ENCODE peak calls at places on chromosomes 5 and 9, in seven cellular contexts. M is NT2/D1, R is H1, Q is HCT116, H is SK-N-SH, X is HepG2, K is K562. I is an unnamed sample.

GRCh38 chr5:91302958-91303357 is 80.2 kb downstream of the ARRDC3 start:
- DNase-seq in K (no peak), X (no peak), M (no peak), R (no peak), Q (no peak), H (no peak), I (no peak)

GRCh38 chr9:90890146-90890545 is 88.5 kb downstream of the SYK start:
- DNase-seq in M (no peak), K (no peak), Q (no peak), H (peak; percentile 37), X (peak; percentile 10), R (peak; percentile 61), I (no peak)

GRCh38 chr5:133801955-133802751 is 166.3 kb downstream of the C5orf15 start:
- DNase-seq in M (no peak), X (no peak), R (no peak), Q (no peak), K (no peak), H (peak; percentile 42), I (no peak)

GRCh38 chr9:120928720-120929389 is 2.3 kb upstream of the TRAF1 start:
- DNase-seq in X (peak; percentile 21), Q (no peak), H (peak; percentile 56), M (no peak), R (peak; percentile 85), K (no peak), I (no peak)

GRCh38 chr5:2182020-2182419 is 299.3 kb upstream of the IRX4 start:
- DNase-seq in H (no peak), K (no peak), X (no peak), Q (no peak), M (no peak), R (no peak), I (no peak)

GRCh38 chr5:113166285-113166684 is 189.7 kb downstream of the DCP2 start:
- DNase-seq in R (no peak), K (no peak), M (no peak), H (no peak), Q (no peak), X (no peak), I (no peak)

GRCh38 chr5:141245250-141245717 is at the start of gene PCDHB15:
- DNase-seq in M (no peak), K (peak; percentile 21), Q (no peak), R (peak; percentile 83), X (peak; percentile 9), H (peak; percentile 30), I (no peak)

GRCh38 chr9:86639899-86640379 is 285.7 kb upstream of the TUT7 start:
- DNase-seq in R (no peak), H (no peak), K (no peak), Q (no peak), X (no peak), M (no peak), I (no peak)

GRCh38 chr5:95723632-95724369 is 7.3 kb upstream of the RHOBTB3 start:
- DNase-seq in Q (no peak), K (peak; percentile 81), H (peak; percentile 75), M (no peak), R (no peak), X (no peak), I (no peak)

GRCh38 chr5:172583931-172584511 is 57.0 kb upstream of the NEURL1B start:
- DNase-seq in X (no peak), H (no peak), M (no peak), Q (no peak), K (no peak), R (no peak), I (no peak)

GRCh38 chr9:22052376-22052945 is 43.4 kb upstream of the CDKN2B start:
- DNase-seq in Q (peak; percentile 75), H (no peak), M (no peak), X (peak; percentile 56), R (no peak), K (no peak), I (no peak)

GRCh38 chr5:132427285-132428146 is 58.0 kb downstream of the SLC22A5 start:
- DNase-seq in X (no peak), H (peak; percentile 36), M (no peak), K (no peak), Q (no peak), R (peak; percentile 43), I (no peak)

GRCh38 chr5:140596364-140596763 is 31.7 kb downstream of the SLC35A4 start:
- DNase-seq in R (no peak), H (no peak), M (no peak), Q (no peak), X (no peak), K (no peak), I (no peak)

GRCh38 chr5:10524376-10525123 is 39.3 kb upstream of the ANKRD33B start:
- DNase-seq in R (no peak), K (peak; percentile 9), Q (no peak), M (no peak), H (peak; percentile 67), X (no peak), I (no peak)

DNA sequence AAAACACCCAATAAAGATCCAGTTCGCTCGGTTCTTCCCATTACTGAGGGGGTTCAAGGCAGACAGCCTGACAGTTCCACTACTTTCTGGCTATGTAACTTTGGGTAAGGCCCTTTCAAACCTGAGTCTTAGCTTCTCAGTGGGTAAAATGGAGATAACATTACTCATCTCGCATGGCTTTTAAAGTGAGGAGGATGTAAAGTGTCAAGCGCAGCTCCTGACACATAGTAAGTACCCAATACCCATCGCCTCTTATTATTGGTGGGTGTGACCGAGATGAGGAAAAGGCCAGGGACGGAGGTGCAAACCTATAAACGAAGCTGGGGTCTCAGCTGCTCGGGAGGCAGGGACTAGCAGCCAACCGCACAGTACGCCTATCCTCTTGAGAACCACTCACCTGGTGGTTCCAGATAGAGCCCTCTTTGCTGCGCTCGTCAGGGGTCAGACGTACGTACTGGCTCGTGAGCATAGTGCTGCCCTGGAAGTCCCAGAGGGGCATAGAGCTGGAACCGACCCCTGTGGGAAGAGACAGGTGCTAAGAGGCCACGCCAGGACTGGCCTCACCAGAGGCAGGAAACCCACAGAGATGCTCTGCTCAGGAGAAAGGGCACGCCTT is 584 bp downstream of the LMAN2 start:
- DNase-seq in R (no peak), Q (no peak), K (peak; percentile 25), H (no peak), X (no peak), M (no peak), I (no peak)
- TF ChIP-seq YY1 in R (no peak), Q (no peak), K (no peak), H (no peak), X (no peak), M (no peak), I (no peak)

GRCh38 chr5:143440448-143441102 is 37.1 kb upstream of the NR3C1 start:
- DNase-seq in Q (no peak), H (peak; percentile 72), M (no peak), R (no peak), X (no peak), K (no peak), I (no peak)
- TF ChIP-seq YY1 in Q (no peak), H (no peak), M (no peak), R (no peak), X (no peak), K (no peak), I (no peak)

DNA sequence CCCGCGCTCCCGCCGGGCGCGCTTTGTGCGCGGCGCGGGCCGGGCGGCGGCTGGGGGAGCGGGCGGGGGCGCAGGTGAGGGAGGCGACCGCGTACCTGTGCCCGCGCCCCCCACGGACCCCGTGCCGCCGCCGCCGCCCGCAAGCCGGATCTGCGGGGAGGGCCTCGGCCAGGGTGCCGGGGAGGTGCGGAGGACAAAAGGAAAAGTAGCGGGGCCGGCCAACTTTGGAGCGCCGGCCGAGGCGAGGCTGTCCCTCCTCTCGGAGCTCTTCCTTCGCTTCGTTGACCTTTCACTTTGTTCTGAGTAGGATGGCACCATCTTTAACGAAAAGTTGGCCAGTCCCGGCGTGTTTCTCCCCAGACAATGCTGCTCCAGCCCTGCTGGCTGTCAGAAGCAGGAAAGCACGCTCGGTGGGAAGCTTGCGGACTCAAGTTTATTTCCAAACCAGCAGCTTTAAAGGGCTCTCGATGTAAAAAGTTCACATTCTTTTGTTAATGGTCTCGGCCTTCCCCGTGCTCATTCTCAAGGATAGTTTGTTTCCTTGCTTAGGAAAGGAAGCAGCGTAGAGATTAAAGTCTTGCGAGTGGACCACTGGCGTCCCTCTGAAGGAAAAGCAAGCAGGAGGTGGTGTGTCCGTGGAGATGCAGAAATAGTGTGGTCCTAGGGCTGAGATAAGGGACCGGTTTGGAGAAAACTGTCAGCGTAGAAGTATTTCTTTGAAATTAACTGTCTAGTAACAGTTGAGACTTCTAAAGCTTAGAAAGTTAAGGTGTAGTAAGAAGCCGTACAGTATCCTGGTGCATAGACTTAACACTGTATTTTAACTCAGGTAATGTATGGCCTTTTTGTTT is 660 bp downstream of the EHMT1 start:
- DNase-seq in M (no peak), H (no peak), K (peak; percentile 52), R (no peak), X (no peak), Q (no peak), I (no peak)
- TF ChIP-seq YY1 in M (no peak), H (peak; percentile 33), K (no peak), R (peak; percentile 52), X (no peak), Q (no peak), I (peak; percentile 58)

GRCh38 chr9:36759141-36759540 is 186.4 kb downstream of the MELK start:
- DNase-seq in K (no peak), Q (no peak), H (no peak), M (no peak), X (no peak), R (no peak), I (no peak)
- TF ChIP-seq YY1 in K (no peak), Q (no peak), H (no peak), M (no peak), X (no peak), R (no peak), I (no peak)

GRCh38 chr5:100780376-100780870 is 122.7 kb downstream of the ST8SIA4 start:
- DNase-seq in H (no peak), K (no peak), X (no peak), Q (no peak), M (no peak), R (no peak), I (peak; percentile 65)
- TF ChIP-seq YY1 in H (no peak), K (no peak), X (no peak), Q (no peak), M (no peak), R (no peak), I (no peak)

GRCh38 chr5:39762761-39763160 is 338.0 kb upstream of the DAB2 start:
- DNase-seq in R (no peak), Q (no peak), H (no peak), M (no peak), K (no peak), X (no peak), I (no peak)
- TF ChIP-seq YY1 in R (no peak), Q (no peak), H (no peak), M (no peak), K (no peak), X (no peak), I (no peak)

I was measured in GM12878.